ENCODE peak calls at places on chromosome 18, in four cellular contexts. E, A, P and C are unnamed samples.
A peak's percentile ranks its signal among the peaks of the same experiment; 100 is the strongest.

GRCh38 chr18:73514449-73514848 is 633.2 kb downstream of the FBXO15 start:
- DNase-seq in E (no peak), A (no peak), P (no peak), C (no peak)

GRCh38 chr18:26415631-26416030 is 132.7 kb downstream of the KCTD1 start:
- DNase-seq in E (no peak), A (no peak), P (no peak), C (no peak)

GRCh38 chr18:67266591-67267237 is 249.8 kb downstream of the DSEL start:
- DNase-seq in E (no peak), A (no peak), P (peak; percentile 73), C (no peak)

GRCh38 chr18:8381801-8382459 is 227.3 kb upstream of the RAB12 start:
- DNase-seq in E (no peak), A (no peak), P (peak; percentile 42), C (peak; percentile 33)

GRCh38 chr18:25298853-25299274 is 53.1 kb downstream of the ZNF521 start:
- DNase-seq in E (peak; percentile 45), A (no peak), P (peak; percentile 79), C (no peak)

GRCh38 chr18:28478531-28478930 is 301.6 kb upstream of the CDH2 start:
- DNase-seq in E (no peak), A (no peak), P (no peak), C (no peak)

GRCh38 chr18:58541137-58541788 is 87.6 kb downstream of the ALPK2 start:
- DNase-seq in E (no peak), A (no peak), P (peak; percentile 22), C (no peak)

GRCh38 chr18:79397830-79398761 is 2.4 kb downstream of the NFATC1 start:
- DNase-seq in E (peak; percentile 54), A (no peak), P (no peak), C (no peak)

GRCh38 chr18:63025251-63025710 is 294.3 kb downstream of the BCL2 start:
- DNase-seq in E (no peak), A (peak; percentile 25), P (no peak), C (no peak)

GRCh38 chr18:35337256-35337655 is 7.0 kb downstream of the ZNF24 start:
- DNase-seq in E (no peak), A (no peak), P (no peak), C (no peak)

GRCh38 chr18:48545690-48546365 is 7.0 kb downstream of the CTIF start:
- DNase-seq in E (no peak), A (peak; percentile 18), P (peak; percentile 81), C (peak; percentile 81)

GRCh38 chr18:26637983-26638382 is 89.6 kb upstream of the KCTD1 start:
- DNase-seq in E (no peak), A (no peak), P (no peak), C (no peak)

GRCh38 chr18:63306249-63306648 is 13.3 kb downstream of the BCL2 start:
- DNase-seq in E (no peak), A (no peak), P (no peak), C (no peak)

GRCh38 chr18:57422313-57422872 is 12.8 kb upstream of the ONECUT2 start:
- DNase-seq in E (no peak), A (no peak), P (no peak), C (no peak)

GRCh38 chr18:36662000-36662399 is 166.8 kb downstream of the TPGS2 start:
- DNase-seq in E (no peak), A (peak; percentile 4), P (peak; percentile 11), C (no peak)
- TF ChIP-seq CTCF in E (no peak), A (no peak), P (peak; percentile 4), C (no peak)

GRCh38 chr18:61579581-61579980 is 246.4 kb downstream of the CDH20 start:
- DNase-seq in E (no peak), A (no peak), P (no peak), C (no peak)

GRCh38 chr18:61583548-61583947 is 250.3 kb downstream of the CDH20 start:
- DNase-seq in E (no peak), A (no peak), P (no peak), C (no peak)

GRCh38 chr18:61580061-61580460 is 246.8 kb downstream of the CDH20 start:
- DNase-seq in E (no peak), A (no peak), P (no peak), C (no peak)

GRCh38 chr18:61581578-61582204 is 248.5 kb downstream of the CDH20 start:
- DNase-seq in E (peak; percentile 79), A (peak; percentile 73), P (peak; percentile 69), C (peak; percentile 91)

DNA sequence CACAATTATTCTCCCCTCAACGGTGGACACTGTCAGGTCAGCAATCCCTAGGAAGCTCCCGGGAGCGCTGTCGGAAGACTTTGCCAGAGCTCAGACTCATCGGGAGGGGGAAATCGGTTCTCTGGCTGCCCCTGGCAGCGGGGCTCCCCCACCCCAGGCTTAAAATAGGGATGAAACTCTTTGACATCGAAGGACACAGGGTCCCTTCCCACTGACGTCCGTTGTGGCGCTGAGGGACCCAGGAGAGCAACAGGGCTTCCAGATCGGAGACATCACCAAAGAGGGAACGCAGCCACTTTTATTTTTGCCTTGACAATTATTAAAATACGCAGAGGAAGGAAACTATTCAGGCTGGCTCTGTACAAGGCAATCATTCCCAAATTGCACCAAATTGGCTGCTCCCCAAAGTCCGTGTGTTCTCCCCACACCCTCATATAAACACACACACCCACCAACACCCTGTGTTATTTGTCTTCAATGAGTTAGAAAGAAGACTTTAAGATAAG is 249.0 kb downstream of the CDH20 start:
- DNase-seq in E (no peak), A (no peak), P (no peak), C (peak; percentile 80)
- TF ChIP-seq CTCF in E (no peak), A (no peak), P (no peak), C (peak; percentile 28)

GRCh38 chr18:46171331-46171730 is 67.1 kb downstream of the HAUS1 start:
- DNase-seq in E (no peak), A (no peak), P (no peak), C (no peak)
- TF ChIP-seq CTCF in E (no peak), A (no peak), P (no peak), C (no peak)

GRCh38 chr18:55517055-55517454 is 70.9 kb downstream of the TCF4 start:
- DNase-seq in E (no peak), A (no peak), P (no peak), C (no peak)

GRCh38 chr18:55523001-55523400 is 65.0 kb downstream of the TCF4 start:
- DNase-seq in E (no peak), A (no peak), P (peak; percentile 58), C (no peak)

GRCh38 chr18:55515946-55516710 is 71.9 kb downstream of the TCF4 start:
- DNase-seq in E (no peak), A (no peak), P (no peak), C (no peak)

GRCh38 chr18:55524353-55525123 is 63.5 kb downstream of the TCF4 start:
- DNase-seq in E (no peak), A (no peak), P (no peak), C (no peak)

DNA sequence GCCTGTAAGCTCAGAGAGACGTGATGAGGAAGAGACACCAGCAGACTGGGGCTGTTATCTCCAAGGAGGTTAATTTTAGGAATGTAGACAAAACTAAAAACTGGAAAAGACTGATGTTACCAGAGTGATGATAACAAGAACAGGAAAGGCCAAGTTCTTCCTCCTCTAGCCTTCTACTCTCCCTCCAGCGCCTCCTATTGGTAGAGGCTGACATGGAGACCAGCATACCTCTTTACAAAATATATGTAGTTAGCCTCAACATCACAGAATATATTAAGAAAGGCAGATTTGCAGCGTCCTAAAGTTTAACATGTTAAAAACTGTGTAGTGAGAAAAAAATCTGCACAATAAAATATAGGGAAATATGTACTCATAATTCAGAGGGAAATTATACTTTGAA is 66.0 kb downstream of the TCF4 start:
- DNase-seq in E (peak; percentile 58), A (peak; percentile 19), P (peak; percentile 41), C (no peak)
- TF ChIP-seq CTCF in E (peak; percentile 21), A (no peak), P (peak; percentile 48), C (no peak)

GRCh38 chr18:5106730-5107129 is 90.3 kb downstream of the AKAIN1 start:
- DNase-seq in E (no peak), A (no peak), P (no peak), C (no peak)
- TF ChIP-seq CTCF in E (no peak), A (peak; percentile 54), P (no peak), C (no peak)

DNA sequence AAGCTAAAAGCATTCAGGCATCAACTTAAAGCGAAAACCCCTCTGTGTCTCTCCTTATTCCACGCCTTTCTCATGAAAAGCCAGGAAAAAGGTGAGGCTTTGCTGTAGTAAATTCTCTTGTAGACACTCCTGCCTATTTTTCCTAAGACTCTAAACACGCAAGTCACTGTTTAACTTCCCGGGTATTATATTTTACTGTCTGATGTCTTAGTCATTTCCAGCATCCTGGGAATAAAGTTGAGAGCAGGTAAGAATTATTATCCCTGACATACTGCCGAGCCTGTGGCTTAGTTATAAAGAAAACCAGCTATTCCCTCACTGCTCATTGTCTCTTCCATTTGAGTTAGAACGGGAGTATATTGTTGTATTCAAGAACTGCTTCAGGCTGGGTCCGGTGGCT is 112.4 kb upstream of the GATA6 start:
- DNase-seq in E (no peak), A (no peak), P (no peak), C (no peak)
- TF ChIP-seq CTCF in E (no peak), A (no peak), P (no peak), C (no peak)

GRCh38 chr18:32674491-32674890 is 98.3 kb downstream of the KLHL14 start:
- DNase-seq in E (no peak), A (no peak), P (no peak), C (no peak)
- TF ChIP-seq CTCF in E (no peak), A (no peak), P (no peak), C (no peak)

GRCh38 chr18:11544060-11544633 is 65.2 kb upstream of the SLC35G4 start:
- DNase-seq in E (no peak), A (peak; percentile 8), P (no peak), C (no peak)

GRCh38 chr18:11548367-11548766 is 61.0 kb upstream of the SLC35G4 start:
- DNase-seq in E (no peak), A (no peak), P (peak; percentile 4), C (no peak)

GRCh38 chr18:11553098-11553940 is 56.1 kb upstream of the SLC35G4 start:
- DNase-seq in E (no peak), A (peak; percentile 69), P (peak; percentile 68), C (no peak)

DNA sequence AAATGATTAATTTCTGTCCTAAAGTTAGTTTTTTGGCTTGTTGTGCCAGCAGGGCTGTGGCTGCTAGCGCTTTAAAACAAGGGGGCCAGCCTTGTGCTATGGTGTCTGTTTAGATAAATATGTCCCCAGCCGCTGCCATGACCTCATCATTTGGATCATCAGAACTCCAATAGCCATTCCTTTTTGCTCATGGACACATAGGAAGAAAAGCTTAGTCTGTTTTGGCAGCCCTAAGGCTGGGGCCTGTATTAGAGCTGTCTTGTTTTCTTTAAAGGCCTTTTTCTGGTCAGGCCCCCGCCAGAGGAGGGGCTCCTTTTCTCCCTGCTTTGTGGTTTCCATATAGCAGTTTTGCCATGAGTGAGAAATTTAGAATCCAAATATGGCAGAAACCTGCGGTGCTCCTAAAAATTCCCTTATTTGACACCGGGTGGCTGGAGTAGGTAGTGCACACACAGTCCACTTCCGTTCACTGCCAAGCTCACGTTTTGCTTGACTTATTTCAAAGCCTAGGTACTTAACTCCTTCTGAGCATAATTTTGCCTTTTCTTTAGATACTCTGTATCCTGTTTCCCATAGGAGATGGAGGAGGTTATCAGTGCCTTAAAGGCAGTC is 60.4 kb upstream of the SLC35G4 start:
- DNase-seq in E (no peak), A (no peak), P (no peak), C (no peak)
- TF ChIP-seq CTCF in E (no peak), A (no peak), P (no peak), C (no peak)